ENCODE peak calls at places on chromosomes 12 and 14, in ten cellular contexts. K is transverse colon; C is lung; B is hepatocyte; U is neural progenitor cell; Y is CD4-positive, alpha-beta T cell; H is Caco-2; R is gastrocnemius medialis; I is CD8-positive, alpha-beta memory T cell; G is A549. A is an unnamed sample.
A peak's percentile ranks its signal among the peaks of the same experiment; 100 is the strongest.

GRCh38 chr12:24034160-24034559 is 84.7 kb upstream of the SOX5 start:
- DNase-seq in K (no peak), C (no peak), B (no peak), U (peak; percentile 65), Y (no peak), H (no peak), R (no peak), I (no peak), G (no peak), A (no peak)

GRCh38 chr14:64879635-64880381 is at the start of gene SPTB:
- DNase-seq in K (peak; percentile 58), C (no peak), B (peak; percentile 60), U (peak; percentile 73), Y (peak; percentile 49), H (peak; percentile 56), R (peak; percentile 88), I (peak; percentile 37), G (peak; percentile 30), A (peak; percentile 51)

GRCh38 chr14:21734457-21735074 is 60.9 kb upstream of the OR4E1 start:
- DNase-seq in K (no peak), C (no peak), B (peak; percentile 80), U (peak; percentile 78), Y (no peak), H (no peak), R (no peak), I (peak; percentile 52), G (peak; percentile 2), A (no peak)

GRCh38 chr12:101772019-101772774 is 32.9 kb upstream of the SYCP3 start:
- DNase-seq in K (no peak), C (no peak), B (no peak), U (no peak), Y (no peak), H (no peak), R (no peak), I (no peak), G (no peak), A (no peak)

GRCh38 chr12:82625523-82625922 is 61.2 kb upstream of the TMTC2 start:
- DNase-seq in K (no peak), C (no peak), B (no peak), U (peak; percentile 83), Y (no peak), H (no peak), R (no peak), I (no peak), G (no peak), A (no peak)

GRCh38 chr14:58702466-58703148 is 64.8 kb downstream of the DACT1 start:
- DNase-seq in K (no peak), C (no peak), B (no peak), U (no peak), Y (no peak), H (no peak), R (no peak), I (no peak), G (no peak), A (no peak)

GRCh38 chr12:70367268-70368141 is 1.4 kb downstream of the KCNMB4 start:
- DNase-seq in K (no peak), C (no peak), B (no peak), U (peak; percentile 13), Y (no peak), H (no peak), R (no peak), I (no peak), G (no peak), A (no peak)

GRCh38 chr12:110693731-110694130 is 4.8 kb upstream of the HVCN1 start:
- DNase-seq in K (no peak), C (peak; percentile 39), B (peak; percentile 28), U (no peak), Y (no peak), H (no peak), R (peak; percentile 26), I (no peak), G (no peak), A (no peak)

GRCh38 chr14:24283796-24284460 is 12.5 kb upstream of the RABGGTA start:
- DNase-seq in K (no peak), C (no peak), B (no peak), U (peak; percentile 8), Y (no peak), H (no peak), R (no peak), I (no peak), G (no peak), A (no peak)

GRCh38 chr12:23399402-23399933 is 550.0 kb downstream of the SOX5 start:
- DNase-seq in K (no peak), C (no peak), B (no peak), U (no peak), Y (no peak), H (no peak), R (no peak), I (no peak), G (no peak), A (no peak)

GRCh38 chr14:94542111-94542810 is 19.0 kb upstream of the SERPINA4 start:
- DNase-seq in K (no peak), C (no peak), B (no peak), U (no peak), Y (no peak), H (no peak), R (no peak), I (no peak), G (no peak), A (no peak)

GRCh38 chr14:67579636-67580035 is 20.4 kb downstream of the PIGH start:
- DNase-seq in K (no peak), C (no peak), B (no peak), U (no peak), Y (no peak), H (no peak), R (no peak), I (no peak), G (no peak), A (no peak)

GRCh38 chr14:75452900-75453816 is 25.3 kb downstream of the JDP2 start:
- DNase-seq in K (peak; percentile 50), C (peak; percentile 63), B (peak; percentile 83), U (peak; percentile 90), Y (no peak), H (peak; percentile 94), R (peak; percentile 65), I (no peak), G (peak; percentile 56), A (no peak)

GRCh38 chr12:48998497-48999353 is 450 bp downstream of the DDN start:
- DNase-seq in K (peak; percentile 60), C (no peak), B (peak; percentile 46), U (peak; percentile 45), Y (no peak), H (peak; percentile 70), R (peak; percentile 54), I (no peak), G (no peak), A (no peak)

GRCh38 chr12:54622463-54623183 is 12.1 kb downstream of the LACRT start:
- DNase-seq in K (no peak), C (no peak), B (no peak), U (no peak), Y (no peak), H (no peak), R (no peak), I (no peak), G (no peak), A (no peak)

GRCh38 chr12:64240781-64241180 is 18.7 kb upstream of the KICS2 start:
- DNase-seq in K (no peak), C (no peak), B (no peak), U (no peak), Y (no peak), H (no peak), R (no peak), I (no peak), G (no peak), A (no peak)

GRCh38 chr14:77197988-77198387 is 16.4 kb downstream of the TMEM63C start:
- DNase-seq in K (no peak), C (no peak), B (no peak), U (no peak), Y (no peak), H (no peak), R (no peak), I (no peak), G (no peak), A (no peak)

GRCh38 chr14:20679907-20680306 is 4.5 kb upstream of the RNASE4 start:
- DNase-seq in K (no peak), C (peak; percentile 60), B (peak; percentile 53), U (peak; percentile 46), Y (no peak), H (peak; percentile 83), R (no peak), I (no peak), G (peak; percentile 56), A (no peak)

GRCh38 chr12:33586576-33586975 is 147.0 kb upstream of the SYT10 start:
- DNase-seq in K (no peak), C (no peak), B (no peak), U (no peak), Y (no peak), H (no peak), R (no peak), I (no peak), G (no peak), A (no peak)
- H3K9me3 ChIP-seq in K (no peaks in the 10 kb centered on the region), C (no peaks in the 10 kb centered on the region), B (no peaks in the 10 kb centered on the region), U (no peaks in the 10 kb centered on the region), Y (no peaks in the 10 kb centered on the region), H (no peaks in the 10 kb centered on the region), R (no peaks in the 10 kb centered on the region), I (no peaks in the 10 kb centered on the region), G (no peaks in the 10 kb centered on the region), A (no peaks in the 10 kb centered on the region)

DNA sequence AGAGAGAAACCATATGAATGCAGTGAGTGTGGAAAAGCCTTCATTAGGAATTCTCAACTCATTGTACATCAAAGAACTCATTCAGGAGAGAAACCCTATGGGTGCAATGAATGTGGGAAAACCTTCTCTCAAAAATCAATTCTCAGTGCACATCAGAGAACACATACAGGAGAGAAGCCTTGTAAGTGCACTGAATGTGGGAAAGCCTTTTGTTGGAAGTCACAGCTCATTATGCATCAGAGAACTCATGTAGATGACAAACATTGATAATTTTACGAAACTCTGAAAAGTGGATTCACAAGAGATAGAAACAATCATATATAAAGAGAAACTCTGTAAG is 22.9 kb downstream of the ZNF268 start:
- DNase-seq in K (no peak), C (no peak), B (no peak), U (no peak), Y (no peak), H (no peak), R (no peak), I (no peak), G (no peak), A (no peak)
- H3K9me3 ChIP-seq in K (peaks cover 98% of the 10 kb centered on the region), C (peaks cover 56% of the 10 kb centered on the region), B (peaks cover 78% of the 10 kb centered on the region), U (peaks cover 84% of the 10 kb centered on the region), Y (peaks cover 89% of the 10 kb centered on the region), H (peaks cover 70% of the 10 kb centered on the region), R (peaks cover 23% of the 10 kb centered on the region), I (peaks cover 79% of the 10 kb centered on the region), G (peaks cover 87% of the 10 kb centered on the region), A (peaks cover 66% of the 10 kb centered on the region)

GRCh38 chr14:52185178-52185577 is 82.3 kb upstream of the PTGDR start:
- DNase-seq in K (no peak), C (no peak), B (no peak), U (no peak), Y (no peak), H (no peak), R (no peak), I (no peak), G (no peak), A (no peak)
- H3K9me3 ChIP-seq in K (peaks cover 7% of the 10 kb centered on the region), C (no peaks in the 10 kb centered on the region), B (no peaks in the 10 kb centered on the region), U (no peaks in the 10 kb centered on the region), Y (no peaks in the 10 kb centered on the region), H (peaks cover 20% of the 10 kb centered on the region), R (no peaks in the 10 kb centered on the region), I (no peaks in the 10 kb centered on the region), G (peaks cover 10% of the 10 kb centered on the region), A (peaks cover 3% of the 10 kb centered on the region)

DNA sequence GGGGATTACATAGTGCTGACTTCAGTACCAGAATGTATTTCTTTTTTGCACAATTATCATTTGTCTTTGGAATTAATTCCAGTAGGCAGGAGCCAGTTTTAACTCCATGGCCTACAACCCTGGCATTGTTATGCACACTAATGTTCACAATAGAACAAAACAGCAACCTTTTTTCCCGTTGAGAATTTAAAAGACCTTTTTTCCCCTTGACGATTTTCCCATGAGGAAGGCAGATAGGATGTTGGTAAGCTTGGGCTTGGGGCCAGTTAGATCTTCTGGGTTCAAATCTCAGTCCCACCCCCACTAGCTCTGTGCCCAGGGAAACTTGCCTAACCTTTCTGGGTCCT is 13.7 kb downstream of the AKAP6 start:
- DNase-seq in K (no peak), C (no peak), B (no peak), U (peak; percentile 27), Y (no peak), H (no peak), R (no peak), I (no peak), G (no peak), A (no peak)
- H3K9me3 ChIP-seq in K (no peaks in the 10 kb centered on the region), C (no peaks in the 10 kb centered on the region), B (no peaks in the 10 kb centered on the region), U (no peaks in the 10 kb centered on the region), Y (no peaks in the 10 kb centered on the region), H (no peaks in the 10 kb centered on the region), R (no peaks in the 10 kb centered on the region), I (no peaks in the 10 kb centered on the region), G (no peaks in the 10 kb centered on the region), A (no peaks in the 10 kb centered on the region)